ENCODE peak calls at places on chromosomes 13 and 19, in four cellular contexts. C is T-helper 9 cell; V is left colon; R is activated naive CD8-positive, alpha-beta T cell treated with anti-CD3 and anti-CD28 coated beads, Interleukin-2, amount 50 U/mL, for 24 hours. T is an unnamed sample.

GRCh38 chr13:32748305-32748704 is 162.1 kb downstream of the PDS5B start:
- DNase-seq in V (no peak), R (no peak), C (no peak), T (no peak)

GRCh38 chr13:28751210-28751935 is 32.6 kb upstream of the SLC46A3 start:
- DNase-seq in V (no peak), R (no peak), C (no peak), T (no peak)

GRCh38 chr19:45554481-45554880 is 30.1 kb downstream of the OPA3 start:
- DNase-seq in R (no peak), V (no peak), C (no peak), T (no peak)

GRCh38 chr19:1019980-1020867 is 699 bp downstream of the TMEM259 start:
- DNase-seq in C (peak; percentile 34), V (peak; percentile 57), R (peak; percentile 31), T (peak; percentile 47)

GRCh38 chr13:54733639-54734038 is 1705.0 kb downstream of the OLFM4 start:
- DNase-seq in C (no peak), V (no peak), R (no peak), T (no peak)

GRCh38 chr13:45823583-45823982 is 28.0 kb downstream of the SIAH3 start:
- DNase-seq in V (no peak), R (no peak), C (no peak), T (no peak)

GRCh38 chr19:55283548-55284393 is at the start of gene BRSK1:
- DNase-seq in C (peak; percentile 34), R (peak; percentile 52), V (peak; percentile 54), T (no peak)

GRCh38 chr13:30752201-30752797 is 17.0 kb downstream of the ALOX5AP start:
- DNase-seq in C (no peak), R (no peak), V (no peak), T (no peak)

GRCh38 chr19:34459614-34460013 is 21.9 kb upstream of the WTIP start:
- DNase-seq in C (no peak), V (no peak), R (no peak), T (no peak)

GRCh38 chr19:35225951-35226350 is 2.6 kb downstream of the FAM187B start:
- DNase-seq in R (no peak), V (no peak), C (no peak), T (no peak)

GRCh38 chr13:36282818-36283432 is 14.7 kb downstream of the CCDC169 start:
- DNase-seq in C (no peak), V (no peak), R (no peak), T (no peak)

GRCh38 chr19:45179063-45179847 is 671 bp downstream of the BLOC1S3 start:
- DNase-seq in R (peak; percentile 49), C (peak; percentile 21), V (no peak), T (peak; percentile 59)

GRCh38 chr19:49696115-49696514 is 5.2 kb downstream of the CPT1C start:
- DNase-seq in V (no peak), C (no peak), R (no peak), T (no peak)

GRCh38 chr19:39516270-39516669 is 1.3 kb downstream of the SELENOV start:
- DNase-seq in V (no peak), C (no peak), R (no peak), T (no peak)

GRCh38 chr19:29715695-29716581 is 877 bp upstream of the C19orf12 start:
- DNase-seq in C (no peak), V (peak; percentile 46), R (no peak), T (no peak)

GRCh38 chr19:38686530-38686888 is 39.1 kb downstream of the ACTN4 start:
- DNase-seq in V (no peak), R (peak; percentile 39), C (peak; percentile 51), T (no peak)

GRCh38 chr13:100887729-100888151 is 213.1 kb upstream of the TMTC4 start:
- DNase-seq in C (no peak), V (no peak), R (no peak), T (no peak)

GRCh38 chr13:27709779-27710178 is 82.5 kb upstream of the GSX1 start:
- DNase-seq in C (no peak), V (no peak), R (no peak), T (no peak)

GRCh38 chr13:43374621-43375020 is 351.2 kb downstream of the DNAJC15 start:
- DNase-seq in R (no peak), C (no peak), V (no peak), T (no peak)

GRCh38 chr19:1389033-1389940 is 5.6 kb downstream of the NDUFS7 start:
- DNase-seq in C (no peak), V (no peak), R (no peak), T (no peak)

GRCh38 chr13:20192470-20193141 is at the start of gene GJB2:
- DNase-seq in R (peak; percentile 22), C (no peak), V (peak; percentile 65), T (no peak)

GRCh38 chr19:42048992-42049391 is 21.0 kb downstream of the GRIK5 start:
- DNase-seq in V (peak; percentile 37), C (no peak), R (peak; percentile 12), T (no peak)

GRCh38 chr19:29635963-29636362 is 29.3 kb upstream of the PLEKHF1 start:
- DNase-seq in V (no peak), C (no peak), R (no peak), T (no peak)

GRCh38 chr13:84136582-84136981 is 254.3 kb upstream of the SLITRK1 start:
- DNase-seq in V (no peak), C (no peak), R (no peak), T (no peak)

GRCh38 chr13:42525035-42525504 is 48.9 kb upstream of the TNFSF11 start:
- DNase-seq in V (no peak), C (no peak), R (no peak), T (no peak)

GRCh38 chr19:3370728-3371591 is 4.6 kb downstream of the NFIC start:
- DNase-seq in C (no peak), V (no peak), R (no peak), T (no peak)

GRCh38 chr19:54329476-54330165 is 9.3 kb downstream of the LILRA4 start:
- DNase-seq in C (no peak), R (no peak), V (no peak), T (no peak)